ENCODE peak calls at places on chromosomes 12 and 14, in five cellular contexts. H is effector memory CD4-positive, alpha-beta T cell; F is tibial artery; M is stomach; D is tibial nerve. A is an unnamed sample.

GRCh38 chr14:104941508-104942365 is 17.1 kb downstream of the PLD4 start:
- DNase-seq in D (no peak), M (no peak), F (no peak), H (no peak), A (peak; percentile 35)

GRCh38 chr12:105573574-105573973 is 243.1 kb downstream of the C12orf75 start:
- DNase-seq in M (no peak), D (no peak), H (no peak), F (no peak), A (no peak)

GRCh38 chr14:33219957-33220356 is 281.3 kb downstream of the NPAS3 start:
- DNase-seq in M (no peak), F (no peak), D (no peak), H (no peak), A (no peak)

GRCh38 chr12:57072661-57073060 is 5.9 kb downstream of the NEMP1 start:
- DNase-seq in H (no peak), F (no peak), D (no peak), M (no peak), A (no peak)

GRCh38 chr14:72714094-72714493 is 179.8 kb downstream of the DPF3 start:
- DNase-seq in H (no peak), F (no peak), D (no peak), M (no peak), A (no peak)

GRCh38 chr12:117139025-117139717 is 40.0 kb upstream of the TESC start:
- DNase-seq in M (no peak), H (no peak), D (no peak), F (no peak), A (no peak)

GRCh38 chr14:30252800-30253425 is 306.0 kb upstream of the G2E3 start:
- DNase-seq in M (no peak), H (no peak), F (no peak), D (no peak), A (no peak)

GRCh38 chr12:19620222-19620621 is 180.9 kb downstream of the AEBP2 start:
- DNase-seq in H (no peak), M (peak; percentile 35), D (no peak), F (no peak), A (no peak)

GRCh38 chr12:12718853-12719252 is 1.7 kb downstream of the CDKN1B start:
- DNase-seq in D (no peak), H (no peak), F (no peak), M (no peak), A (no peak)

GRCh38 chr12:3560295-3560620 is 69.3 kb downstream of the PRMT8 start:
- DNase-seq in F (no peak), D (no peak), H (no peak), M (no peak), A (no peak)

GRCh38 chr12:132469423-132469822 is 20.5 kb upstream of the FBRSL1 start:
- DNase-seq in F (no peak), M (no peak), D (no peak), H (no peak), A (no peak)

GRCh38 chr14:88004637-88005036 is 298 bp upstream of the GPR65 start:
- DNase-seq in M (no peak), D (no peak), F (no peak), H (no peak), A (no peak)

GRCh38 chr12:123533672-123534643 is at the start of gene RILPL1:
- DNase-seq in M (peak; percentile 41), H (peak; percentile 21), F (peak; percentile 36), D (no peak), A (peak; percentile 64)

GRCh38 chr14:93309430-93309966 is 23.3 kb downstream of the BTBD7 start:
- DNase-seq in H (no peak), D (no peak), M (no peak), F (no peak), A (no peak)

GRCh38 chr14:31660191-31660590 is 99.0 kb downstream of the NUBPL start:
- DNase-seq in H (no peak), F (no peak), M (no peak), D (no peak), A (no peak)

GRCh38 chr14:63737582-63738006 is 9.7 kb upstream of the SGPP1 start:
- DNase-seq in H (no peak), D (no peak), F (no peak), M (no peak), A (no peak)

GRCh38 chr12:27342551-27342950 is 9.9 kb downstream of the BMAL2 start:
- DNase-seq in H (no peak), M (no peak), F (no peak), D (no peak), A (no peak)

GRCh38 chr14:105059035-105059916 is 6.0 kb downstream of the GPR132 start:
- DNase-seq in D (no peak), F (no peak), M (no peak), H (no peak), A (peak; percentile 59)

GRCh38 chr12:24938341-24938740 is 10.6 kb downstream of the BCAT1 start:
- DNase-seq in F (no peak), H (no peak), M (no peak), D (no peak), A (no peak)

DNA sequence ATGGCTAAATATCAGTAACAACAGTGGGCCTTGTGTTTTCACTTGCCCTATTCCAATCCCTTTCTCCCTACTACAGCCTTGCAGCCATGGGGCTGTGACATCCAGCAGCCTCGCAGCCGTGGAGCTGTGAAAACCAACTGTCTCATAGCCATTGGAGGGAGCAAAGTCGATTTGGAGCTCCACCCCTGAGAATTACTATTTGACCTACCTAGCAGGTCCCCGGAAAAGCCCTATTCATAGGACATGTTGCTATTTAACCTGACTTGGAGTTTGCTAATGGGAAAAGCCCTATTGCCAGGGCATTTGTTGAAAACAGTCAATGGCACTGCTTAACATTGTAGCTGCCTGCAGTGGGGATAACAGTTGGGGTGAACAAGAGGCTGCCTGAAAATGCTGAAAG is 33.3 kb downstream of the ERG28 start:
- DNase-seq in M (no peak), F (no peak), H (no peak), D (no peak), A (no peak)
- H3K4me1 ChIP-seq in M (no peaks in the 10 kb centered on the region), F (no peaks in the 10 kb centered on the region), H (no peaks in the 10 kb centered on the region), D (peaks cover 29% of the 10 kb centered on the region), A (no peaks in the 10 kb centered on the region)

DNA sequence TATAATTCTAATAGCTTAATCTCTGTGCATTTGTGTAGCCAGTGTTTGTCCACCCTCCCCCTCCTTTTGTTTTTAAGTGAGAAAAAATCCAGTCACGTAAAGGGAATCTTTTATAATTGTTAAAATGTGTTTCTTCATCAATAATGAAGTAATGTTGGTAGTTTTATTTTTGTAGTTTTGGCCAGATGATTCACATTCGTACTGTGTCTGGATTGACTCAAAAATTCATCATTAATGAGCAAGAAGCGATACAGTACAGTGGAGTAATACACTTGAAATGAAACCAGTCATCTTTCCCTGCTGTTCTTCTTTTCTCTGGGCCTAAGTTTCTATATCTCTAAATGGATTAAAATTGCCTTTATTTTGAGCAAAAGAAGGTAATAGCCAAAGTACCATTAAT is 86.5 kb downstream of the SRGAP1 start:
- DNase-seq in H (no peak), M (no peak), D (no peak), F (no peak), A (no peak)
- H3K4me3 ChIP-seq in H (no peak overlapping the region), M (no peak overlapping the region), D (no peak overlapping the region), F (no peak overlapping the region), A (no peak overlapping the region)

GRCh38 chr14:55077691-55078151 is 26.3 kb downstream of the MAPK1IP1L start:
- DNase-seq in D (no peak), H (no peak), F (no peak), M (peak; percentile 79), A (no peak)
- H3K27ac ChIP-seq in D (no peak overlapping the region), H (no peak overlapping the region), F (no peak overlapping the region), M (peak overlapping the region; percentile 77), A (no peak overlapping the region)

GRCh38 chr12:6211421-6211869 is 11.2 kb downstream of the CD9 start:
- DNase-seq in H (no peak), D (no peak), M (no peak), F (no peak), A (no peak)
- H3K4me1 ChIP-seq in H (no peaks in the 10 kb centered on the region), D (peaks cover 61% of the 10 kb centered on the region), M (peaks cover 93% of the 10 kb centered on the region), F (no peaks in the 10 kb centered on the region), A (peaks cover 19% of the 10 kb centered on the region)

DNA sequence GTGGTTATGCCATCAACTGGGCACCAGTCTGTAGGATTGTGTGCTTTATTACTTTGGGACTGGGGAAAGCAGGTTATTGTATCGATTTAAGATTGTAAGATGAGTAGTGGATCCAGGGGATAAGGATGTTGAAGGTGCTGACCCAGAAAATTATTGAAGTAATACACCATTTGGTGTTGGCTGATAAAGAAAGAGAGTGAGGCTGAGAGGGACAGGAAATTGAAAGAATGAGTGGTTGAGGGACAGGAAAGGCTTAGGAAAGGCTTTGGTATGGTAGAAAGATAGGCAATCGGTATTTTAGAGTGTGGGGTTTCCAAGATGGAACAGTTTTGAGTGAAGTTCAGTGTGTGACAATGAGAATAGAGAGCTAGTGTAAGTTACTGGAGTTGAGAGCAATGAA is 12.3 kb downstream of the PPHLN1 start:
- DNase-seq in M (no peak), D (no peak), H (no peak), F (no peak), A (no peak)
- H3K4me3 ChIP-seq in M (no peak overlapping the region), D (no peak overlapping the region), H (no peak overlapping the region), F (no peak overlapping the region), A (no peak overlapping the region)

DNA sequence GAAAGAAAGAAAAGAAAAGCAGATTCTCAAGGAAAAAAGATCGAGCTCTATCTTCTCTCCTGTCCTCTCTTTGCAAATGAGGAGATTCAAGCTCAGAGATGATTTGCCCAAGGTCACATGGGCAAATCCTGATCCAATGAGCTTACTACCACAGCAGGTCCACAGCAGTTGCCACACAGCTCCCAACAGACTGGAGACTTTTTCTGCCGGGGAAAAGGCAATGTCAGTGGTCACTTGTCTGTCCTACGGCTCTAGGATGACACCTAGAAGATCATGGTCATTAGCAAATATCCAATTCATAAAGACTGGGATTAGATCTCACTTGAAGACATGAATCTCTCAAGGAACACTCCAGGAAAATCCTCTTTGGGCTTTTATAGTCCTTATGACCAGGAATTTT is 58.8 kb downstream of the TTC7B start:
- DNase-seq in H (no peak), M (peak; percentile 22), D (no peak), F (no peak), A (peak; percentile 68)
- H3K27ac ChIP-seq in H (peak overlapping the region; percentile 49), M (peak overlapping the region; percentile 92), D (peak overlapping the region; percentile 95), F (peak overlapping the region; percentile 88), A (peak overlapping the region; percentile 98)

GRCh38 chr12:110564471-110564991 is 18.6 kb downstream of the PPTC7 start:
- DNase-seq in D (no peak), H (no peak), F (no peak), M (no peak), A (no peak)
- H3K4me1 ChIP-seq in D (peaks cover 34% of the 10 kb centered on the region), H (peaks cover 8% of the 10 kb centered on the region), F (peaks cover 8% of the 10 kb centered on the region), M (peaks cover 81% of the 10 kb centered on the region), A (peaks cover 69% of the 10 kb centered on the region)

GRCh38 chr12:70908978-70909377 is 11.6 kb downstream of the PTPRR start:
- DNase-seq in D (no peak), F (no peak), H (no peak), M (no peak), A (no peak)
- H3K4me3 ChIP-seq in D (no peak overlapping the region), F (no peak overlapping the region), H (no peak overlapping the region), M (no peak overlapping the region), A (no peak overlapping the region)

DNA sequence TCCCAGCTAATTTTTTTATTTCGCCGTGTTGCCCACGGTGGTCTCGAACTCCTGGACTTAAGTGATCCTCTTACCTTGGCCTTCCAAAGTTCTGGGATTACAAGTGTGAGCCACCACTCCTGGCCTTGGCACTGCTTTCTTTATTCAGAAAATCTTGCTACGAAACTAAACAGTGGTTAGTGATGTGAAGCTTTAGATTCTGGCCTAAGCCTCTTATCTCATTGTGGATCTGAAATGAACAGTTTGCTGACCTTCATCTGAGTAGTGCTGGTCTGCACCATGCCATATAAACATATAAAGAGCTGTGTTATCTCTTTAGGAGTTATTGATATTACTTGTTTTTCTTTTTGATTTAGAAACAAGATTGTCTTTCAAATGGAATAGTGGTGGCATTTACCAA is 22.5 kb downstream of the SRGAP1 start:
- DNase-seq in F (no peak), H (no peak), D (no peak), M (no peak), A (no peak)
- H3K27ac ChIP-seq in F (no peak overlapping the region), H (no peak overlapping the region), D (no peak overlapping the region), M (no peak overlapping the region), A (no peak overlapping the region)

A was measured in psoas muscle.